ENCODE peak calls at places on chromosomes 16 and 17, in seven cellular contexts. L, G, X, E, B, I and F are unnamed samples.

GRCh38 chr16:78984887-78985464 is 615.6 kb downstream of the MAF start:
- DNase-seq in L (no peak), G (peak), X (no peak), E (peak), B (no peak), I (no peak), F (no peak)

GRCh38 chr17:37305406-37305905 is 70.3 kb upstream of the C17orf78 start:
- DNase-seq in L (no peak), G (no peak), X (no peak), E (no peak), B (no peak), I (no peak), F (no peak)

GRCh38 chr17:64382184-64382583 is 8.5 kb downstream of the PECAM1 start:
- DNase-seq in L (no peak), G (no peak), X (no peak), E (no peak), B (no peak), I (no peak), F (peak)

GRCh38 chr17:78718575-78719209 is 63.4 kb downstream of the CYTH1 start:
- DNase-seq in L (no peak), G (no peak), X (no peak), E (no peak), B (no peak), I (no peak), F (no peak)

GRCh38 chr17:73474370-73474988 is 162.7 kb upstream of the CDC42EP4 start:
- DNase-seq in L (no peak), G (no peak), X (peak), E (peak), B (no peak), I (peak), F (no peak)

GRCh38 chr16:11572301-11572995 is 14.3 kb downstream of the LITAF start:
- DNase-seq in L (peak), G (no peak), X (no peak), E (no peak), B (no peak), I (no peak), F (no peak)

GRCh38 chr17:43908111-43908721 is 880 bp upstream of the MPP2 start:
- DNase-seq in L (no peak), G (no peak), X (peak), E (peak), B (peak), I (peak), F (no peak)

GRCh38 chr16:898761-899677 is 71.8 kb downstream of the LMF1 start:
- DNase-seq in L (no peak), G (no peak), X (no peak), E (peak), B (no peak), I (no peak), F (peak)

GRCh38 chr16:89383095-89384003 is 107.0 kb downstream of the ANKRD11 start:
- DNase-seq in L (no peak), G (peak), X (peak), E (peak), B (peak), I (peak), F (peak)

GRCh38 chr16:13478991-13479390 is 441.0 kb upstream of the ERCC4 start:
- DNase-seq in L (no peak), G (no peak), X (no peak), E (no peak), B (peak), I (no peak), F (no peak)

GRCh38 chr17:73759324-73760185 is 115.3 kb upstream of the SDK2 start:
- DNase-seq in L (no peak), G (no peak), X (no peak), E (peak), B (no peak), I (no peak), F (no peak)

GRCh38 chr17:78997231-78997741 is 12.3 kb downstream of the CANT1 start:
- DNase-seq in L (no peak), G (peak), X (no peak), E (no peak), B (no peak), I (peak), F (no peak)

GRCh38 chr17:62631936-62632924 is 4.8 kb downstream of the MRC2 start:
- DNase-seq in L (no peak), G (no peak), X (no peak), E (no peak), B (no peak), I (no peak), F (no peak)

GRCh38 chr16:53840472-53840871 is 136.5 kb downstream of the FTO start:
- DNase-seq in L (no peak), G (no peak), X (no peak), E (no peak), B (no peak), I (no peak), F (no peak)

GRCh38 chr17:66542183-66542966 is 240.0 kb downstream of the PRKCA start:
- DNase-seq in L (no peak), G (no peak), X (peak), E (no peak), B (no peak), I (no peak), F (no peak)

GRCh38 chr16:50459681-50460080 is 88.5 kb upstream of the NKD1 start:
- DNase-seq in L (peak), G (no peak), X (no peak), E (no peak), B (no peak), I (no peak), F (peak)

GRCh38 chr16:68040506-68041288 is 17.6 kb downstream of the DUS2 start:
- DNase-seq in L (peak), G (peak), X (peak), E (peak), B (peak), I (peak), F (peak)

GRCh38 chr16:84869464-84869863 is 49.7 kb downstream of the CRISPLD2 start:
- DNase-seq in L (no peak), G (no peak), X (no peak), E (no peak), B (no peak), I (no peak), F (no peak)

GRCh38 chr17:53166736-53167135 is 656.0 kb upstream of the KIF2B start:
- DNase-seq in L (no peak), G (no peak), X (no peak), E (no peak), B (no peak), I (no peak), F (no peak)

GRCh38 chr17:81461607-81462500 is 50.7 kb downstream of the ACTG1 start:
- DNase-seq in L (no peak), G (no peak), X (no peak), E (no peak), B (no peak), I (no peak), F (no peak)

GRCh38 chr17:81282876-81283275 is 12.2 kb downstream of the SLC38A10 start:
- DNase-seq in L (no peak), G (no peak), X (no peak), E (no peak), B (no peak), I (no peak), F (no peak)

GRCh38 chr17:7515912-7516610 is 31.9 kb downstream of the POLR2A start:
- DNase-seq in L (no peak), G (no peak), X (no peak), E (no peak), B (no peak), I (no peak), F (no peak)

GRCh38 chr17:48642059-48642842 is 16.1 kb upstream of the HOXB9 start:
- DNase-seq in L (no peak), G (no peak), X (no peak), E (no peak), B (peak), I (no peak), F (no peak)

GRCh38 chr16:15925631-15926030 is 23.8 kb upstream of the ABCC1 start:
- DNase-seq in L (no peak), G (no peak), X (no peak), E (no peak), B (peak), I (no peak), F (peak)

GRCh38 chr16:78478267-78478821 is 378.9 kb downstream of the WWOX start:
- DNase-seq in L (no peak), G (no peak), X (peak), E (no peak), B (peak), I (no peak), F (no peak)

GRCh38 chr17:73683788-73684582 is 39.7 kb upstream of the SDK2 start:
- DNase-seq in L (no peak), G (no peak), X (no peak), E (no peak), B (no peak), I (no peak), F (no peak)

GRCh38 chr17:14717849-14718248 is 417.0 kb downstream of the HS3ST3B1 start:
- DNase-seq in L (no peak), G (no peak), X (no peak), E (no peak), B (no peak), I (no peak), F (no peak)

GRCh38 chr17:16814439-16814838 is 124.4 kb downstream of the CCDC144A start:
- DNase-seq in L (no peak), G (no peak), X (no peak), E (no peak), B (no peak), I (no peak), F (no peak)

GRCh38 chr17:12924614-12925013 is 93.2 kb downstream of the ELAC2 start:
- DNase-seq in L (no peak), G (no peak), X (no peak), E (no peak), B (no peak), I (no peak), F (no peak)

GRCh38 chr17:12927541-12928425 is 90.0 kb downstream of the ELAC2 start:
- DNase-seq in L (no peak), G (no peak), X (peak), E (no peak), B (no peak), I (no peak), F (no peak)

GRCh38 chr17:12927001-12927400 is 90.8 kb downstream of the ELAC2 start:
- DNase-seq in L (no peak), G (no peak), X (no peak), E (no peak), B (no peak), I (no peak), F (no peak)

DNA sequence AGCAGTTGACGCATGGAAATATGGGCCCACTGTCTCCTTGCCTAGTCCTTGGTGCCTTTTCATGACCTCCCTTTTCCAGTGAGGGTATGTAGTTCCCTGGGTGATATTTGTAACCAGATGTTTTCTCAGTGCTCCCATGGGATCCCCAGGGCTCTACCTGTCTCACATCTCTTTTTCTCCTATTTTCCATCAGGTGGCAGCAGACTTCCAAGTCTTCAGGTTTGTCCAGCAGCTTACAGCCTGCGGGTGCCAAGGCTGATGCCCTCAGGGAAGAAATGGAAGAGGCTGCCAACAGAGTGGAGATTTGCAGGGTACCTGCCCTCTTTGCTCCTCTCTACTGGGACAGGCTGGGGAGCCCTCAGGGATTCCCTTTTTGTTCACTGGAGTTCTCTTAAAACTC is 89.1 kb downstream of the ELAC2 start:
- DNase-seq in L (no peak), G (peak), X (peak), E (no peak), B (peak), I (no peak), F (no peak)
- TF ChIP-seq CTCF in L (no peak), G (peak), X (peak), E (peak), B (peak), I (no peak), F (peak)

DNA sequence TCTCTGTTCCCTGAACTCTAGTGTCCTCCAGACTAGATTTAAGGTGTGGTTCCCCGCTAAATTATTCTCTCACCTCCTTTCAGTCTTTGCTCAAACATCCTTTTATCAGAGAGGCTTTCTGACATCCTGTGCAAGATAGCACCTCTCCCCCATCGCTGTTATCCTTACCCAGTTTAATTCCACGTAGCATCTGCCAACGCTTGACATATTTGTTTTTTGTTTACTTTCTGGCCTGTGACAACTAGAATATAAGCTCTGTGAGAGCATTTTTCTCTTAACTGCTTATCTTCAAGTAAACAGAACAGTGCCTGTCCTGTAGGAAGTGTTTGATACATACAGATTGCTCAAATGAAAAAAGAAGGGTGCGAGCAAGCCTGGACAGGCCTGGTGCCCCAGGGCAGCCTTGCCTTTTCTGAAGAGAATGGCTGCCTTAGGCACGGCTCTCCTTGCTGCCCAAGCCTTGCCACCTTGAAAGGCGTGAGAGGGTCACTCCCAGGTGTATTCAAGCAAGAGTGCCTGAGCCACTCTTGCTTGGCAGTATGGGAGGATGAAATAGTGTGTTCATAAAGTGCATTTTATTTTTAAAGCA is 9.7 kb downstream of the DYNLL2 start:
- DNase-seq in L (no peak), G (no peak), X (no peak), E (no peak), B (no peak), I (no peak), F (no peak)
- TF ChIP-seq CTCF in L (no peak), G (no peak), X (no peak), E (no peak), B (no peak), I (no peak), F (no peak)

GRCh38 chr17:57584050-57584551 is 161.0 kb downstream of the CCDC182 start:
- DNase-seq in L (no peak), G (no peak), X (peak), E (no peak), B (no peak), I (no peak), F (peak)

GRCh38 chr17:57582881-57583756 is 162.0 kb downstream of the CCDC182 start:
- DNase-seq in L (no peak), G (no peak), X (no peak), E (no peak), B (no peak), I (no peak), F (no peak)

GRCh38 chr17:57587201-57587870 is 157.8 kb downstream of the CCDC182 start:
- DNase-seq in L (peak), G (no peak), X (no peak), E (no peak), B (no peak), I (peak), F (no peak)

GRCh38 chr17:57586099-57586702 is 158.9 kb downstream of the CCDC182 start:
- DNase-seq in L (no peak), G (no peak), X (no peak), E (no peak), B (no peak), I (no peak), F (no peak)

DNA sequence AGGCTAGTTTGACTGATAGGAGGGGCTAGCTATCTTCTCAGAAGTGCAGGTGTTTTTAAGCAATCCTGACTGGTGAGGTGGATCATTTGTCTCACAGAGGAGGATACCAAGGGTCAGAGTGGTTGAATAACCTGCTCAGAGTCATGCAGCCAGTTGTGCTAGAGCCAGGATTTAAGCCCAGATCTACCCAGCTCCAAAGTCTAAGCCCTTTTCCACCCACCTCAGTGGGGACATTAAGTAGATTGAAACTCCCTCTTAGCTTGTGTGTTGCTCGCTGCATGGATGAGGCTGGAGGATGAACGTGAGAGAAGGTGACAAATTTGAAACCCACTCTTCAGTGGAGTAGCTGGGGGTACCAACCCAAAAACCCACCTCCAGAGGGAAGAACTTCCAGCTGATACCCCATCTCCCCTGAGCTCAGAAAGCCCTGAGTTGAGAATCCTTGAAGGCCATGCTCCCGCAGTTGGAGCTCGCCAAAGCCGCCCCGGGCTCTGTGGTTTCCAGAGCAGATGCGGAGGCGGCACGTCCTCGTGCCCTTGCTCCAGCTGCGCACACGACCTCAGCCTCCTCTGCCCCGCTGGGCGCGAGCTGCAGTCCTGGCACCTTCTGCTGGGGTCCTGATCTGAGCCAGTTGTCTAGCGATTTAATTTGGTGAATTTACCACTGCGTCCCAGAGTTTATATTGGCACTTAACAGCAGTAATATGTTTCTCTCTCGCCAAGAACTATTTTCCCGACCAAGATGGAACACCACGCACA is 159.6 kb downstream of the CCDC182 start:
- DNase-seq in L (no peak), G (no peak), X (no peak), E (no peak), B (no peak), I (no peak), F (no peak)
- TF ChIP-seq CTCF in L (no peak), G (no peak), X (no peak), E (no peak), B (no peak), I (no peak), F (no peak)

DNA sequence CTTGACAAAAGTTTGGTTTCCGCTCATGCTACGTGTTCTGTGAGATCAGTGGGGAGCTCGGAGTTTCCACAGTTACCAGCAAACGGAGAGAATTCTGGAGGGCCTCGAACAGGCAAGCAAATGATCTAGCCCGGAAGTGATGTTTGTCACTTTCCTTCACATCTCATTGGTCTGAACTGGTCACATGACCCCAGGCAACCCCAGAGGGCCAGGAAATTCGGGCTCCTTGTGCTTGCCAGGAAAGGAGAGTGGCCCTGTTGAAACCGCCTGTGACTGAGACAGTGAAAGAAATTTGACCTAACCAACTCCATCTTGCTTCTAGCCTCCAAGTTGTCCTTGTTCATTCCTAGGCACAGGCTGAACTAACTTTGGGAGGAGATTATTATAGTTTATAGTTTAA is 23.0 kb downstream of the SPPL2C start:
- DNase-seq in L (no peak), G (no peak), X (no peak), E (no peak), B (no peak), I (no peak), F (no peak)
- TF ChIP-seq CTCF in L (no peak), G (no peak), X (no peak), E (no peak), B (no peak), I (no peak), F (no peak)

GRCh38 chr16:79988089-79988488 is 387.6 kb upstream of the MAF start:
- DNase-seq in L (no peak), G (no peak), X (no peak), E (no peak), B (no peak), I (no peak), F (no peak)
- TF ChIP-seq CTCF in L (no peak), G (no peak), X (no peak), E (no peak), B (no peak), I (no peak), F (no peak)

DNA sequence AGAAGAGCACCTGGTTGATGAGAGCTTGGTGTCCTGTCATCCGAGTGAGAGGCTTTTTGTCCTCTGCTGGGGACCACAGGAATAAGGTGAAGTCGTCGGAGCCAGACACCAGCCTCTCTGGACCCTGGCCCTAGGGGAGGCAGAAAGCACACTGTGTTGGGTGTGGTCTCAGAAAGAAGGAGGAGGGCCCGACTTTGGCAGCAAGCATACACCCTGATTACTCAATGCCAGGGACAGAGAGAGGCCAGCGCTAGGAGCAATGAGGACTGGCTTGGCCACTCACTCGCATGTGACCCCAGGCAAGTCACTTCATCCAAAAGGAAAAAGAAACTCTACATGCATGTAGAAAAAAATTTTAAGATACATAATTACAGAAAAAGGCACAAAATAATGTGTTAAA is 6.8 kb downstream of the NLE1 start:
- DNase-seq in L (no peak), G (no peak), X (no peak), E (no peak), B (no peak), I (no peak), F (no peak)
- TF ChIP-seq CTCF in L (no peak), G (no peak), X (no peak), E (no peak), B (no peak), I (no peak), F (no peak)

GRCh38 chr17:46976626-46977270 is 2.3 kb downstream of the RPRML start:
- DNase-seq in L (no peak), G (no peak), X (no peak), E (no peak), B (peak), I (no peak), F (no peak)

GRCh38 chr17:46977750-46978488 is 1.1 kb downstream of the RPRML start:
- DNase-seq in L (peak), G (peak), X (no peak), E (no peak), B (peak), I (no peak), F (no peak)

GRCh38 chr17:46979023-46979870 is at the start of gene RPRML:
- DNase-seq in L (peak), G (peak), X (peak), E (peak), B (peak), I (no peak), F (no peak)

GRCh38 chr17:46978489-46979022 is 497 bp downstream of the RPRML start:
- DNase-seq in L (no peak), G (no peak), X (no peak), E (no peak), B (peak), I (no peak), F (no peak)

GRCh38 chr17:46977348-46977747 is 1.7 kb downstream of the RPRML start:
- DNase-seq in L (peak), G (no peak), X (peak), E (no peak), B (peak), I (no peak), F (no peak)
- TF ChIP-seq CTCF in L (no peak), G (no peak), X (peak), E (peak), B (peak), I (no peak), F (peak)